ENCODE peak calls at places on chromosome 18, in six cellular contexts. C is aorta; I is lower lobe of right lung; T is CD4-positive, alpha-beta memory T cell; U is heart left ventricle; Y is cardiac muscle cell. X is an unnamed sample.

GRCh38 chr18:8084160-8084559 is 517.0 kb downstream of the PTPRM start:
- DNase-seq in C (no peak), I (no peak), T (no peak), U (peak; percentile 31), Y (peak; percentile 66), X (no peak)

GRCh38 chr18:46169464-46169941 is 65.3 kb downstream of the HAUS1 start:
- DNase-seq in C (no peak), I (no peak), T (no peak), U (no peak), Y (peak; percentile 83), X (no peak)

GRCh38 chr18:32771871-32772499 is 838 bp downstream of the KLHL14 start:
- DNase-seq in C (no peak), I (no peak), T (no peak), U (no peak), Y (no peak), X (no peak)

GRCh38 chr18:79411614-79412526 is 16.1 kb downstream of the NFATC1 start:
- DNase-seq in C (peak; percentile 71), I (peak; percentile 50), T (no peak), U (no peak), Y (no peak), X (no peak)

GRCh38 chr18:62523631-62524442 is 1.0 kb downstream of the ZCCHC2 start:
- DNase-seq in C (peak; percentile 83), I (peak; percentile 76), T (peak; percentile 55), U (peak; percentile 46), Y (peak; percentile 59), X (peak; percentile 61)

GRCh38 chr18:32851936-32852335 is 79.1 kb upstream of the KLHL14 start:
- DNase-seq in C (no peak), I (no peak), T (no peak), U (no peak), Y (no peak), X (no peak)

GRCh38 chr18:47898696-47899095 is 31.8 kb downstream of the SMAD2 start:
- DNase-seq in C (no peak), I (no peak), T (no peak), U (no peak), Y (peak; percentile 37), X (no peak)

GRCh38 chr18:2222270-2223185 is 348.8 kb downstream of the METTL4 start:
- DNase-seq in C (no peak), I (no peak), T (no peak), U (no peak), Y (peak; percentile 34), X (no peak)

GRCh38 chr18:80251700-80252099 is 4.4 kb upstream of the PARD6G start:
- DNase-seq in C (no peak), I (no peak), T (no peak), U (no peak), Y (no peak), X (no peak)

GRCh38 chr18:24491882-24492281 is 31.4 kb downstream of the HRH4 start:
- DNase-seq in C (no peak), I (no peak), T (no peak), U (no peak), Y (no peak), X (peak; percentile 14)

GRCh38 chr18:275486-275885 is 7.6 kb upstream of the THOC1 start:
- DNase-seq in C (no peak), I (peak; percentile 61), T (no peak), U (no peak), Y (no peak), X (no peak)

GRCh38 chr18:28087173-28087563 is 89.8 kb downstream of the CDH2 start:
- DNase-seq in C (no peak), I (no peak), T (no peak), U (no peak), Y (peak; percentile 50), X (no peak)

GRCh38 chr18:33304277-33304676 is 136.2 kb downstream of the CCDC178 start:
- DNase-seq in C (no peak), I (no peak), T (no peak), U (no peak), Y (no peak), X (no peak)

GRCh38 chr18:5295231-5295920 is at the start of gene ZBTB14:
- DNase-seq in C (peak; percentile 87), I (peak; percentile 83), T (peak; percentile 81), U (peak; percentile 71), Y (peak; percentile 78), X (peak; percentile 67)

GRCh38 chr18:46412831-46413371 is 244.1 kb downstream of the LOXHD1 start:
- DNase-seq in C (no peak), I (no peak), T (no peak), U (peak; percentile 31), Y (no peak), X (no peak)

GRCh38 chr18:63472380-63472779 is 4.4 kb upstream of the SERPINB5 start:
- DNase-seq in C (no peak), I (no peak), T (no peak), U (no peak), Y (no peak), X (no peak)

GRCh38 chr18:7735194-7735593 is 168.1 kb downstream of the PTPRM start:
- DNase-seq in C (no peak), I (no peak), T (no peak), U (no peak), Y (no peak), X (no peak)

GRCh38 chr18:79786304-79786703 is 11.4 kb upstream of the KCNG2 start:
- DNase-seq in C (peak; percentile 66), I (peak; percentile 11), T (no peak), U (no peak), Y (no peak), X (no peak)

GRCh38 chr18:76823574-76823973 is 1.2 kb downstream of the ZNF236 start:
- DNase-seq in C (no peak), I (peak; percentile 61), T (no peak), U (no peak), Y (peak; percentile 32), X (no peak)

GRCh38 chr18:35137632-35138031 is 96.4 kb downstream of the MAPRE2 start:
- DNase-seq in C (no peak), I (no peak), T (no peak), U (no peak), Y (no peak), X (no peak)

GRCh38 chr18:76958692-76959341 is 136.5 kb downstream of the ZNF236 start:
- DNase-seq in C (peak; percentile 48), I (no peak), T (no peak), U (no peak), Y (peak; percentile 44), X (no peak)

GRCh38 chr18:12703714-12704113 is 872 bp downstream of the PSMG2 start:
- DNase-seq in C (no peak), I (no peak), T (no peak), U (no peak), Y (peak; percentile 13), X (no peak)

GRCh38 chr18:32303400-32303799 is 113.6 kb downstream of the MEP1B start:
- DNase-seq in C (no peak), I (no peak), T (no peak), U (no peak), Y (peak; percentile 50), X (no peak)

GRCh38 chr18:43793910-43794309 is 516.6 kb upstream of the SYT4 start:
- DNase-seq in C (no peak), I (no peak), T (no peak), U (no peak), Y (no peak), X (no peak)

GRCh38 chr18:53603281-53603680 is 621.2 kb downstream of the MBD2 start:
- DNase-seq in C (no peak), I (no peak), T (no peak), U (no peak), Y (no peak), X (no peak)

GRCh38 chr18:79664525-79665125 is 15.0 kb upstream of the CTDP1 start:
- DNase-seq in C (no peak), I (no peak), T (no peak), U (no peak), Y (peak; percentile 41), X (no peak)

GRCh38 chr18:6874316-6874715 is 144.8 kb downstream of the ARHGAP28 start:
- DNase-seq in C (no peak), I (no peak), T (no peak), U (no peak), Y (peak; percentile 29), X (no peak)

DNA sequence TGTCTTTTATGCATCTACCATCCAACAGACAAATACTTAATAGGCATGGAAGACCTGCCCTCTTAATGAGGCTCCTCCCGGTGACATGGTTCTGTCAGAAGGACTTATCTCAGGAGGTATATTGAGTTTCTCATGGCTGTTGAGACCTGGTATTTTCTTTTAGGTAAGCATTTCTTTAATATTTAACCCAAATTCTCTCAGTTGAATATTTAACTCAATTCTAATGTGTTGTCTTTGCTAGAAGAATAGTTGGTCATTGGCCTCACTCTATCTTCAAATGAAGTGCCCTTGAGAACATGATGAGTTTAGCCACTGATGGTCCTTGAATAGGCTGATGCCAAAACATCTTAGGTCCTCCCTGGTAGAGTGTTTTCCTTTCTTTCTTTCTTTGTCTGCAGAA is 42.2 kb downstream of the TGIF1 start:
- DNase-seq in C (no peak), I (no peak), T (no peak), U (no peak), Y (no peak), X (no peak)
- H3K4me1 ChIP-seq in C (no peaks in the 10 kb centered on the region), I (no peaks in the 10 kb centered on the region), T (no peaks in the 10 kb centered on the region), U (no peaks in the 10 kb centered on the region), Y (no peaks in the 10 kb centered on the region), X (no peaks in the 10 kb centered on the region)

GRCh38 chr18:3924455-3924854 is 474.5 kb downstream of the TGIF1 start:
- DNase-seq in C (no peak), I (no peak), T (no peak), U (no peak), Y (no peak), X (no peak)
- H3K27ac ChIP-seq in C (no peak overlapping the region), I (no peak overlapping the region), T (no peak overlapping the region), U (no peak overlapping the region), Y (no peak overlapping the region), X (no peak overlapping the region)

DNA sequence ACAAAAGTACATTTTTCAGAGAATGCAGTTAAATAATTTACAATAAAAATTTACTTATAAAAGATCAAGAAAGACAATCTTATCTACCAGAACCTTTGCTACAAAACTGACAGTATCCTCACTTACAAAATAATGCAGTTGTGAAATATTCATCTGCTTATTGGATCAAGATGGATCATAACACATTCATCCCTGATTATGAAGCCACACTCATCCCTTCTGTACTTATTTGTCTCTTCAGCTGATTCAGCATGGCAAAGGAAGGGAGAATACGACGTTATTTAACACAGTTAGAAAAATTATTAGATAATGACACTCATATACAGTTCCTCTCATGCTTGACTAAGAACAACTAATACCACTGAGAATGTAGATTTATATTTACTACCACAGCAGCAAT is 46.4 kb downstream of the TCF4 start:
- DNase-seq in C (no peak), I (no peak), T (no peak), U (no peak), Y (no peak), X (no peak)
- H3K4me1 ChIP-seq in C (no peaks in the 10 kb centered on the region), I (peaks cover 12% of the 10 kb centered on the region), T (no peaks in the 10 kb centered on the region), U (peaks cover 3% of the 10 kb centered on the region), Y (peaks cover 3% of the 10 kb centered on the region), X (no peaks in the 10 kb centered on the region)

GRCh38 chr18:26536664-26537063 is 11.7 kb downstream of the KCTD1 start:
- DNase-seq in C (no peak), I (no peak), T (no peak), U (no peak), Y (no peak), X (no peak)

GRCh38 chr18:26540041-26540628 is 8.2 kb downstream of the KCTD1 start:
- DNase-seq in C (no peak), I (no peak), T (no peak), U (no peak), Y (peak; percentile 38), X (no peak)

GRCh38 chr18:26535630-26536029 is 12.7 kb downstream of the KCTD1 start:
- DNase-seq in C (no peak), I (no peak), T (no peak), U (no peak), Y (no peak), X (no peak)

GRCh38 chr18:26536032-26536431 is 12.3 kb downstream of the KCTD1 start:
- DNase-seq in C (no peak), I (no peak), T (no peak), U (no peak), Y (no peak), X (no peak)

GRCh38 chr18:26538524-26538923 is 9.8 kb downstream of the KCTD1 start:
- DNase-seq in C (no peak), I (no peak), T (no peak), U (no peak), Y (no peak), X (no peak)
- H3K27ac ChIP-seq in C (no peak overlapping the region), I (no peak overlapping the region), T (no peak overlapping the region), U (no peak overlapping the region), Y (no peak overlapping the region), X (no peak overlapping the region)

X was measured in CD8-positive, alpha-beta T cell.